ENCODE peak calls at places on chromosomes 12 and 14, in four cellular contexts. S is T-helper 2 cell, M is NCI-H526 treated with DMSO at 0.1 percent for 48 hours, F is NCI-H2107. Z is an unnamed sample.

GRCh38 chr12:104864668-104865067 is 93.4 kb downstream of the SLC41A2 start:
- DNase-seq in F (no peak), S (no peak), M (no peak), Z (no peak)

GRCh38 chr12:7555752-7556151 is 52.2 kb upstream of the CD163 start:
- DNase-seq in M (no peak), F (no peak), S (no peak), Z (no peak)

GRCh38 chr12:2854669-2855453 is 2.0 kb downstream of the TEX52 start:
- DNase-seq in S (no peak), M (no peak), F (no peak), Z (peak; percentile 66)

GRCh38 chr12:124477109-124477915 is 90.1 kb downstream of the NCOR2 start:
- DNase-seq in M (no peak), F (no peak), S (peak; percentile 39), Z (no peak)

GRCh38 chr12:122860052-122860853 is 25.0 kb downstream of the HIP1R start:
- DNase-seq in F (peak; percentile 21), S (peak; percentile 68), M (peak; percentile 27), Z (peak; percentile 79)

GRCh38 chr14:54230645-54231044 is 166.2 kb upstream of the CDKN3 start:
- DNase-seq in M (no peak), F (no peak), S (no peak), Z (no peak)

GRCh38 chr12:69698769-69699540 is at the start of gene BEST3:
- DNase-seq in M (no peak), S (no peak), F (peak; percentile 90), Z (no peak)

GRCh38 chr12:5745251-5745888 is 199.7 kb downstream of the ANO2 start:
- DNase-seq in M (no peak), S (peak; percentile 51), F (peak; percentile 17), Z (no peak)

GRCh38 chr14:68718033-68718725 is 74.7 kb downstream of the ZFP36L1 start:
- DNase-seq in M (no peak), F (no peak), S (peak; percentile 37), Z (no peak)

GRCh38 chr12:76460807-76461206 is 98.8 kb downstream of the OSBPL8 start:
- DNase-seq in M (no peak), S (no peak), F (no peak), Z (no peak)

GRCh38 chr14:22887260-22887989 is 4.4 kb downstream of the REM2 start:
- DNase-seq in M (peak; percentile 56), S (peak; percentile 69), F (peak; percentile 44), Z (no peak)

GRCh38 chr12:131673519-131674265 is 37.2 kb upstream of the SFSWAP start:
- DNase-seq in F (no peak), M (no peak), S (no peak), Z (no peak)

Z was measured in RWPE2.